ENCODE peak calls at places on chromosomes 7 and 10, in seven cellular contexts. X, J, L, S, A, Q and B are unnamed samples.
A peak's percentile ranks its signal among the peaks of the same experiment; 100 is the strongest.

GRCh38 chr7:38748056-38748610 is 117.0 kb upstream of the AMPH start:
- DNase-seq in X (no peak), S (no peak), J (no peak), Q (no peak), A (no peak), L (no peak), B (no peak)

GRCh38 chr10:21989453-21990154 is 13.9 kb downstream of the DNAJC1 start:
- DNase-seq in A (peak; percentile 56), Q (peak; percentile 39), J (peak; percentile 48), X (peak; percentile 57), L (no peak), S (no peak), B (no peak)

GRCh38 chr7:143259765-143260164 is 3.5 kb upstream of the GSTK1 start:
- DNase-seq in Q (no peak), A (peak; percentile 73), X (no peak), L (no peak), S (no peak), J (no peak), B (no peak)

GRCh38 chr10:26721561-26721960 is 24.1 kb downstream of the PDSS1 start:
- DNase-seq in A (no peak), Q (no peak), S (no peak), J (no peak), L (no peak), X (no peak), B (no peak)

GRCh38 chr7:11831727-11832495 is at the start of gene THSD7A:
- DNase-seq in A (peak; percentile 17), L (no peak), Q (peak; percentile 20), J (peak; percentile 34), X (no peak), S (peak; percentile 83), B (no peak)

GRCh38 chr10:60098676-60099601 is 192.6 kb upstream of the CCDC6 start:
- DNase-seq in L (no peak), X (no peak), Q (no peak), S (no peak), A (no peak), J (no peak), B (no peak)

GRCh38 chr10:34816067-34817002 is 1.2 kb upstream of the PARD3 start:
- DNase-seq in X (no peak), A (no peak), Q (peak; percentile 36), J (no peak), L (peak; percentile 57), S (no peak), B (no peak)

GRCh38 chr7:25255603-25256320 is 27.5 kb upstream of the NPVF start:
- DNase-seq in A (no peak), L (no peak), Q (peak; percentile 29), J (no peak), X (no peak), S (no peak), B (no peak)

GRCh38 chr10:120948889-120949382 is 97.8 kb downstream of the WDR11 start:
- DNase-seq in Q (peak; percentile 69), X (peak; percentile 57), J (peak; percentile 59), S (peak; percentile 90), L (peak; percentile 72), A (peak; percentile 45), B (no peak)

GRCh38 chr7:92668564-92668963 is 78.4 kb upstream of the FAM133B start:
- DNase-seq in S (no peak), X (no peak), Q (no peak), L (no peak), A (no peak), J (no peak), B (no peak)

GRCh38 chr7:36309301-36309700 is 80.4 kb upstream of the ANLN start:
- DNase-seq in Q (no peak), L (no peak), A (no peak), J (no peak), S (no peak), X (no peak), B (no peak)

GRCh38 chr7:81399461-81399860 is 370.4 kb downstream of the HGF start:
- DNase-seq in Q (no peak), L (no peak), S (no peak), X (no peak), A (no peak), J (no peak), B (no peak)

GRCh38 chr10:124176309-124177179 is 83.1 kb upstream of the CHST15 start:
- DNase-seq in J (no peak), Q (no peak), L (no peak), X (no peak), S (no peak), A (no peak), B (no peak)

GRCh38 chr7:30688718-30689221 is 6.5 kb upstream of the CRHR2 start:
- DNase-seq in X (no peak), J (peak; percentile 49), A (no peak), S (no peak), Q (peak; percentile 14), L (no peak), B (no peak)

GRCh38 chr7:159030490-159031134 is 114.1 kb downstream of the VIPR2 start:
- DNase-seq in S (peak; percentile 83), Q (peak; percentile 56), X (no peak), L (peak; percentile 81), A (no peak), J (no peak), B (no peak)

GRCh38 chr7:159031750-159032149 is 112.9 kb downstream of the VIPR2 start:
- DNase-seq in S (peak; percentile 50), J (no peak), X (no peak), A (no peak), L (no peak), Q (peak; percentile 6), B (no peak)

GRCh38 chr7:159032753-159033472 is 111.8 kb downstream of the VIPR2 start:
- DNase-seq in A (no peak), X (no peak), L (peak; percentile 53), J (no peak), S (peak; percentile 27), Q (peak; percentile 3), B (no peak)

GRCh38 chr7:159032310-159032709 is 112.4 kb downstream of the VIPR2 start:
- DNase-seq in X (no peak), J (no peak), L (peak; percentile 62), Q (peak; percentile 10), S (peak; percentile 54), A (no peak), B (no peak)

DNA sequence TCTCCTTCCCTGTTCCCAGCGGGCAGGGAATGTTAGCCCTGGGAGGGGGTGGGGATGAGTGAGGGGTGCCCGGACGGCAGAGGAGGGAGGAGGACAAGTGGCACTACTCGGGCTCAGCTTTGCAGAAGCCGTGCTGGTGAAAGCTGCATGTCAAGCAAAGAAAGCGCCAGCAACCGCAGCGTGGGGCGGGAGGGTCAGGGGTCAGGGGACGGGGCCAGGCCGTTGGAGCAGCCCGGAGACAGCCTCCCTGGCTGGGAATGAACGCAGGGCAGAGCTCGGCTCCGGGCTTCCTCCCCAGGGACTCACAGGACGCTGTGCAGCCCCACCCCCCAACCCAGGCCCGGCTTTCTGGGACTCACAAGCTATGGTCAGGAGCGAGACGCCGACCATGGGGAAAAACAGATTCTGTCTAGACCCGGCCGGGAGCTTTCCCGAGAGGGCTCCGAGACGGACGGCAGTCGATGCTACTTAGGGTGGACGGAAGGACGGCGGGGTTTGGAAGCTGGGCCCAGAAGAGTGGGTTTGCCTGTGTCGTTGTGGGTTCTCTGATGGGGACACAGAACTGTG is 113.4 kb downstream of the VIPR2 start:
- DNase-seq in J (no peak), L (peak; percentile 80), A (no peak), S (peak; percentile 66), X (no peak), Q (peak; percentile 11), B (no peak)
- H3K4me3 ChIP-seq in J (peak overlapping the region; percentile 42), L (peak overlapping the region; percentile 59), A (no peak overlapping the region), S (peak overlapping the region; percentile 22), X (peak overlapping the region; percentile 76), Q (peak overlapping the region; percentile 52), B (no peak overlapping the region)

GRCh38 chr10:91000470-91000869 is 79.6 kb upstream of the ANKRD1 start:
- DNase-seq in A (no peak), L (no peak), S (no peak), X (no peak), Q (no peak), J (no peak), B (no peak)
- H3K4me3 ChIP-seq in A (no peak overlapping the region), L (no peak overlapping the region), S (no peak overlapping the region), X (no peak overlapping the region), Q (no peak overlapping the region), J (no peak overlapping the region), B (no peak overlapping the region)

GRCh38 chr10:95655571-95656290 is 780 bp downstream of the ALDH18A1 start:
- DNase-seq in Q (peak; percentile 19), S (no peak), A (peak; percentile 12), X (no peak), L (no peak), J (peak; percentile 33), B (no peak)

GRCh38 chr10:95651346-95652115 is 5.0 kb downstream of the ALDH18A1 start:
- DNase-seq in Q (no peak), L (no peak), J (no peak), A (no peak), S (no peak), X (no peak), B (peak; percentile 59)

GRCh38 chr10:95657250-95657649 is 739 bp upstream of the ALDH18A1 start:
- DNase-seq in J (no peak), Q (no peak), A (no peak), L (no peak), S (no peak), X (no peak), B (no peak)

GRCh38 chr10:95656291-95657164 is at the start of gene ALDH18A1:
- DNase-seq in J (peak; percentile 92), L (peak; percentile 96), A (peak; percentile 82), X (peak; percentile 80), S (peak; percentile 94), Q (peak; percentile 95), B (peak; percentile 56)

DNA sequence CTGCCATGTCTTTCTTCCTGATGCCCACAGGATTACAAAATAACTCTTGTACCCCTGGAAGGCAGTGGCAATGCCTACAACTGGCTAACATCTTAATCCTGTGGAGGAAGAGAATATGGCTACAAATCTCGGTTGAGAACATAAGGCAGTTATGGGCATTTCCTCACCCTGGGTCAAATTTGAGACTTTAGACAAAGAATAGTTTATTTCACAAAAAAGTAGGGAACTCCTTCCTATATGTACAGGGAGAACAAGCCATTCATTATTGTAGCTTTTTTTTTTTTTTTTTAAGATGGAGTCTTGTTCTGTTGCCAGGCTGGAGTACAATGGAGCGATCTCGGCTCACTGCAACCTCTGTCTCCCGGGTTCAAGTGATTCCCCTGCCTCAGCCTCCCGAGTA is 2.6 kb downstream of the ALDH18A1 start:
- DNase-seq in X (no peak), S (no peak), L (no peak), J (no peak), Q (no peak), A (no peak), B (no peak)
- H3K4me3 ChIP-seq in X (no peak overlapping the region), S (no peak overlapping the region), L (no peak overlapping the region), J (no peak overlapping the region), Q (no peak overlapping the region), A (no peak overlapping the region), B (no peak overlapping the region)

GRCh38 chr10:88083597-88083989 is 220.2 kb downstream of the PTEN start:
- DNase-seq in S (no peak), X (no peak), L (no peak), Q (no peak), J (no peak), A (no peak), B (no peak)

GRCh38 chr10:88082806-88083596 is 219.6 kb downstream of the PTEN start:
- DNase-seq in S (no peak), J (no peak), A (peak; percentile 14), Q (no peak), L (no peak), X (no peak), B (no peak)

GRCh38 chr10:88080213-88080612 is 216.8 kb downstream of the PTEN start:
- DNase-seq in Q (no peak), L (no peak), S (no peak), J (no peak), A (no peak), X (no peak), B (no peak)

GRCh38 chr10:88081457-88082054 is 218.1 kb downstream of the PTEN start:
- DNase-seq in L (no peak), X (no peak), Q (no peak), A (no peak), S (no peak), J (no peak), B (no peak)

GRCh38 chr10:88082391-88082790 is 219.0 kb downstream of the PTEN start:
- DNase-seq in J (no peak), Q (no peak), S (no peak), A (no peak), X (no peak), L (no peak), B (no peak)
- H3K4me3 ChIP-seq in J (no peak overlapping the region), Q (no peak overlapping the region), S (no peak overlapping the region), A (no peak overlapping the region), X (no peak overlapping the region), L (no peak overlapping the region), B (no peak overlapping the region)